ENCODE peak calls at places on chromosome 15, in nine cellular contexts. X is mucosa of gallbladder; G is activated CD4-positive, CD25-positive, alpha-beta regulatory T cell; P is stimulated activated CD4-positive, alpha-beta T cell treated with anti-CD3 and anti-CD28 coated beads, TNF-alpha, amount 100 ng/mL, for 24 hours; K is mammary epithelial cell; H is AG10803; O is left cardiac atrium; T is naive thymus-derived CD4-positive, alpha-beta T cell; A is neural crest cell. F is an unnamed sample.

GRCh38 chr15:45646220-45646619 is 11.4 kb downstream of the SQOR start:
- DNase-seq in H (no peak), T (no peak), K (no peak), G (no peak), O (no peak), P (no peak), A (no peak), X (no peak), F (no peak)

GRCh38 chr15:43538091-43538490 is 20.7 kb downstream of the MAP1A start:
- DNase-seq in H (no peak), A (no peak), T (no peak), K (no peak), P (no peak), X (no peak), G (no peak), O (no peak), F (no peak)

GRCh38 chr15:52658955-52659354 is 20.2 kb downstream of the ATOSA start:
- DNase-seq in H (no peak), O (no peak), A (no peak), K (peak), X (no peak), P (no peak), T (no peak), G (no peak), F (no peak)

GRCh38 chr15:62124176-62124952 is 40.7 kb downstream of the C2CD4B start:
- DNase-seq in P (no peak), H (no peak), O (no peak), G (no peak), A (no peak), T (no peak), X (no peak), K (no peak), F (no peak)

GRCh38 chr15:63372018-63372705 is 9.5 kb downstream of the CA12 start:
- DNase-seq in O (peak), X (no peak), H (peak), P (no peak), A (no peak), K (peak), T (no peak), G (no peak), F (no peak)

GRCh38 chr15:64851503-64851840 is 9.8 kb downstream of the PLEKHO2 start:
- DNase-seq in H (peak), K (no peak), A (no peak), T (no peak), O (no peak), X (peak), P (no peak), G (no peak), F (no peak)

GRCh38 chr15:98899266-98900021 is 108.1 kb downstream of the PGPEP1L start:
- DNase-seq in K (no peak), G (no peak), A (no peak), H (no peak), O (no peak), P (no peak), X (no peak), T (no peak), F (peak)

GRCh38 chr15:79091204-79091867 is 756 bp upstream of the RASGRF1 start:
- DNase-seq in G (no peak), H (no peak), T (no peak), K (peak), X (no peak), P (peak), A (peak), O (no peak), F (peak)

GRCh38 chr15:78709263-78709882 is 68.4 kb upstream of the CHRNB4 start:
- DNase-seq in T (peak), O (peak), K (peak), G (peak), X (peak), A (peak), H (peak), P (peak), F (peak)

GRCh38 chr15:96360581-96361308 is 30.2 kb downstream of the NR2F2 start:
- DNase-seq in H (no peak), T (no peak), K (no peak), G (no peak), P (no peak), A (no peak), O (no peak), X (peak), F (no peak)

GRCh38 chr15:44489464-44489863 is 47.5 kb upstream of the EIF3J start:
- DNase-seq in K (peak), O (no peak), G (no peak), H (peak), T (no peak), A (no peak), X (no peak), P (no peak), F (no peak)

GRCh38 chr15:64774556-64775523 is 549 bp downstream of the RBPMS2 start:
- DNase-seq in T (no peak), H (no peak), A (peak), O (peak), X (no peak), K (no peak), G (no peak), P (no peak), F (peak)

F was measured in BE2C.